ENCODE peak calls at places on chromosome 9, in nine cellular contexts. F is HFF-Myc; I is PC-3; H is trophoblast cell; W is naive thymus-derived CD4-positive, alpha-beta T cell; P is naive B cell; K is GM20000; Q is stimulated activated naive CD8-positive, alpha-beta T cell treated with anti-CD3 and anti-CD28 coated beads, Interleukin-15, Interleukin-2, amounts not matched to agents 100 U/mL and 50 U/mL, for 24 hours; X is A549. O is an unnamed sample.

GRCh38 chr9:135811796-135812195 is 95.5 kb downstream of the CAMSAP1 start:
- DNase-seq in F (no peak), I (no peak), H (no peak), W (no peak), P (no peak), K (no peak), Q (no peak), X (no peak), O (no peak)

GRCh38 chr9:129253820-129254381 is 75.8 kb upstream of the IER5L start:
- DNase-seq in F (no peak), I (no peak), H (no peak), W (no peak), P (no peak), K (no peak), Q (no peak), X (no peak), O (no peak)

GRCh38 chr9:127397722-127398647 is 1.0 kb downstream of the SLC2A8 start:
- DNase-seq in F (no peak), I (peak; percentile 36), H (no peak), W (no peak), P (peak; percentile 34), K (peak; percentile 66), Q (peak; percentile 52), X (peak; percentile 63), O (peak; percentile 48)

GRCh38 chr9:706606-707451 is 134.7 kb upstream of the DMRT1 start:
- DNase-seq in F (no peak), I (peak; percentile 49), H (peak; percentile 80), W (peak; percentile 12), P (peak; percentile 5), K (peak; percentile 60), Q (peak; percentile 51), X (no peak), O (peak; percentile 66)

GRCh38 chr9:132984202-132985062 is 5.9 kb downstream of the GFI1B start:
- DNase-seq in F (no peak), I (no peak), H (no peak), W (no peak), P (no peak), K (no peak), Q (no peak), X (no peak), O (no peak)

GRCh38 chr9:110156902-110157301 is 51.1 kb downstream of the C9orf152 start:
- DNase-seq in F (peak; percentile 86), I (no peak), H (no peak), W (peak; percentile 63), P (peak; percentile 44), K (peak; percentile 51), Q (no peak), X (no peak), O (no peak)

GRCh38 chr9:715743-716400 is 125.6 kb upstream of the DMRT1 start:
- DNase-seq in F (no peak), I (no peak), H (no peak), W (no peak), P (no peak), K (no peak), Q (no peak), X (no peak), O (no peak)

GRCh38 chr9:130332384-130332926 is 66.9 kb downstream of the HMCN2 start:
- DNase-seq in F (no peak), I (no peak), H (peak; percentile 55), W (no peak), P (no peak), K (no peak), Q (no peak), X (no peak), O (no peak)

GRCh38 chr9:91714020-91714721 is 235.9 kb downstream of the ROR2 start:
- DNase-seq in F (no peak), I (peak; percentile 44), H (no peak), W (no peak), P (no peak), K (peak; percentile 55), Q (peak; percentile 52), X (no peak), O (peak; percentile 59)

GRCh38 chr9:75889977-75890540 is 414 bp upstream of the PCSK5 start:
- DNase-seq in F (no peak), I (peak; percentile 27), H (peak; percentile 58), W (no peak), P (no peak), K (peak; percentile 20), Q (peak; percentile 14), X (peak; percentile 44), O (no peak)

GRCh38 chr9:99253772-99254431 is 31.8 kb downstream of the SEC61B start:
- DNase-seq in F (no peak), I (no peak), H (peak; percentile 19), W (no peak), P (peak; percentile 58), K (peak; percentile 81), Q (peak; percentile 90), X (no peak), O (no peak)

GRCh38 chr9:127450170-127450830 is 906 bp downstream of the RPL12 start:
- DNase-seq in F (no peak), I (no peak), H (no peak), W (no peak), P (no peak), K (no peak), Q (no peak), X (no peak), O (no peak)

GRCh38 chr9:32525506-32525905 is 490 bp downstream of the RIGI start:
- DNase-seq in F (no peak), I (no peak), H (no peak), W (peak; percentile 16), P (no peak), K (no peak), Q (no peak), X (no peak), O (no peak)

GRCh38 chr9:29006603-29007002 is 1433.3 kb upstream of the C9orf72 start:
- DNase-seq in F (no peak), I (peak; percentile 72), H (no peak), W (no peak), P (no peak), K (no peak), Q (no peak), X (no peak), O (no peak)

GRCh38 chr9:107019216-107019615 is 156.2 kb downstream of the ZNF462 start:
- DNase-seq in F (peak; percentile 44), I (peak; percentile 17), H (no peak), W (no peak), P (no peak), K (no peak), Q (no peak), X (no peak), O (no peak)

GRCh38 chr9:88702985-88703384 is 168.0 kb downstream of the NXNL2 start:
- DNase-seq in F (no peak), I (no peak), H (no peak), W (no peak), P (no peak), K (no peak), Q (no peak), X (no peak), O (no peak)

GRCh38 chr9:129002989-129003388 is 25.1 kb downstream of the SH3GLB2 start:
- DNase-seq in F (no peak), I (no peak), H (no peak), W (no peak), P (no peak), K (no peak), Q (no peak), X (no peak), O (no peak)

GRCh38 chr9:22682536-22683392 is 236.1 kb downstream of the DMRTA1 start:
- DNase-seq in F (peak; percentile 58), I (peak; percentile 76), H (no peak), W (no peak), P (no peak), K (no peak), Q (no peak), X (no peak), O (no peak)

GRCh38 chr9:118321823-118322222 is 617.6 kb downstream of the TLR4 start:
- DNase-seq in F (no peak), I (no peak), H (no peak), W (no peak), P (no peak), K (no peak), Q (no peak), X (no peak), O (no peak)

GRCh38 chr9:120713257-120714087 is 798 bp downstream of the MEGF9 start:
- DNase-seq in F (no peak), I (peak; percentile 29), H (peak; percentile 43), W (no peak), P (peak; percentile 27), K (peak; percentile 42), Q (peak; percentile 35), X (peak; percentile 28), O (peak; percentile 15)

GRCh38 chr9:20551835-20552234 is 70.5 kb downstream of the MLLT3 start:
- DNase-seq in F (no peak), I (peak; percentile 59), H (no peak), W (no peak), P (no peak), K (peak; percentile 26), Q (peak; percentile 22), X (no peak), O (peak; percentile 31)

GRCh38 chr9:128765499-128765898 is 6.2 kb downstream of the ZER1 start:
- DNase-seq in F (no peak), I (no peak), H (no peak), W (no peak), P (no peak), K (no peak), Q (no peak), X (no peak), O (no peak)

GRCh38 chr9:79193001-79193400 is 378.8 kb upstream of the TLE4 start:
- DNase-seq in F (no peak), I (no peak), H (peak; percentile 71), W (no peak), P (no peak), K (no peak), Q (no peak), X (no peak), O (no peak)

GRCh38 chr9:134067904-134068741 is at the start of gene BRD3:
- DNase-seq in F (peak; percentile 35), I (peak; percentile 85), H (peak; percentile 78), W (peak; percentile 86), P (peak; percentile 83), K (peak; percentile 98), Q (peak; percentile 83), X (peak; percentile 84), O (peak; percentile 80)

GRCh38 chr9:26637101-26637500 is 255.5 kb downstream of the CAAP1 start:
- DNase-seq in F (no peak), I (no peak), H (no peak), W (no peak), P (no peak), K (no peak), Q (no peak), X (no peak), O (no peak)

GRCh38 chr9:21747171-21747570 is 55.3 kb upstream of the MTAP start:
- DNase-seq in F (no peak), I (peak; percentile 77), H (peak; percentile 14), W (no peak), P (no peak), K (no peak), Q (no peak), X (no peak), O (no peak)

GRCh38 chr9:20042312-20042711 is 253.5 kb upstream of the SLC24A2 start:
- DNase-seq in F (no peak), I (no peak), H (no peak), W (no peak), P (no peak), K (no peak), Q (no peak), X (no peak), O (no peak)

GRCh38 chr9:129467739-129468666 is 152.9 kb downstream of the C9orf50 start:
- DNase-seq in F (no peak), I (no peak), H (no peak), W (no peak), P (no peak), K (no peak), Q (no peak), X (no peak), O (no peak)

GRCh38 chr9:126719677-126720435 is 85.0 kb upstream of the ZBTB43 start:
- DNase-seq in F (peak; percentile 37), I (peak; percentile 3), H (peak; percentile 72), W (peak; percentile 95), P (peak; percentile 85), K (peak; percentile 72), Q (peak; percentile 88), X (no peak), O (peak; percentile 58)